ENCODE peak calls at places on chromosomes 6 and 20, in four cellular contexts. One of them, this sample, is unnamed.

GRCh38 chr6:90350689-90351554 is 54.3 kb upstream of the BACH2 start:
- DNase-seq in A549: no peak
- DNase-seq in HepG2: no peak
- DNase-seq in endothelial cell of umbilical vein: no peak
- DNase-seq in this sample: peak

GRCh38 chr20:63294536-63294900 is 1.5 kb downstream of the COL20A1 start:
- DNase-seq in A549: no peak
- DNase-seq in HepG2: no peak
- DNase-seq in endothelial cell of umbilical vein: no peak
- DNase-seq in this sample: no peak

GRCh38 chr6:112620832-112621569 is 273.9 kb downstream of the RFPL4B start:
- DNase-seq in A549: no peak
- DNase-seq in HepG2: no peak
- DNase-seq in endothelial cell of umbilical vein: no peak
- DNase-seq in this sample: no peak

GRCh38 chr6:147221739-147222138 is 17.5 kb downstream of the STXBP5 start:
- DNase-seq in A549: no peak
- DNase-seq in HepG2: no peak
- DNase-seq in endothelial cell of umbilical vein: no peak
- DNase-seq in this sample: no peak

GRCh38 chr20:63322146-63322922 is 29.3 kb downstream of the COL20A1 start:
- DNase-seq in A549: no peak
- DNase-seq in HepG2: no peak
- DNase-seq in endothelial cell of umbilical vein: no peak
- DNase-seq in this sample: no peak

GRCh38 chr20:23161968-23162696 is 76.0 kb upstream of the CD93 start:
- DNase-seq in A549: peak
- DNase-seq in HepG2: peak
- DNase-seq in endothelial cell of umbilical vein: peak
- DNase-seq in this sample: peak

GRCh38 chr6:87922947-87923330 is 124.7 kb upstream of the SPACA1 start:
- DNase-seq in A549: no peak
- DNase-seq in HepG2: no peak
- DNase-seq in endothelial cell of umbilical vein: no peak
- DNase-seq in this sample: peak

GRCh38 chr6:131293472-131293911 is 158.2 kb downstream of the AKAP7 start:
- DNase-seq in A549: no peak
- DNase-seq in HepG2: peak
- DNase-seq in endothelial cell of umbilical vein: no peak
- DNase-seq in this sample: no peak

GRCh38 chr6:15504581-15505350 is 158.1 kb downstream of the DTNBP1 start:
- DNase-seq in A549: no peak
- DNase-seq in HepG2: peak
- DNase-seq in endothelial cell of umbilical vein: peak
- DNase-seq in this sample: no peak

GRCh38 chr6:109009761-109010612 is 84.7 kb downstream of the SESN1 start:
- DNase-seq in A549: no peak
- DNase-seq in HepG2: no peak
- DNase-seq in endothelial cell of umbilical vein: no peak
- DNase-seq in this sample: no peak

GRCh38 chr6:159745081-159745480 is 16.8 kb upstream of the ACAT2 start:
- DNase-seq in A549: no peak
- DNase-seq in HepG2: no peak
- DNase-seq in endothelial cell of umbilical vein: no peak
- DNase-seq in this sample: no peak

GRCh38 chr20:62735331-62735821 is 26.7 kb downstream of the NTSR1 start:
- DNase-seq in A549: no peak
- DNase-seq in HepG2: no peak
- DNase-seq in endothelial cell of umbilical vein: no peak
- DNase-seq in this sample: peak

GRCh38 chr6:51005779-51006178 is 187.1 kb downstream of the TFAP2B start:
- DNase-seq in A549: no peak
- DNase-seq in HepG2: no peak
- DNase-seq in endothelial cell of umbilical vein: no peak
- DNase-seq in this sample: no peak

GRCh38 chr6:71236926-71237425 is 51.6 kb upstream of the OGFRL1 start:
- DNase-seq in A549: no peak
- DNase-seq in HepG2: no peak
- DNase-seq in endothelial cell of umbilical vein: no peak
- DNase-seq in this sample: no peak

GRCh38 chr20:37123441-37123840 is 27.6 kb upstream of the RBL1 start:
- DNase-seq in A549: peak
- DNase-seq in HepG2: peak
- DNase-seq in endothelial cell of umbilical vein: no peak
- DNase-seq in this sample: peak

GRCh38 chr6:170063431-170063830 is 227.4 kb downstream of the DLL1 start:
- DNase-seq in A549: no peak
- DNase-seq in HepG2: no peak
- DNase-seq in endothelial cell of umbilical vein: no peak
- DNase-seq in this sample: no peak

GRCh38 chr20:25544760-25545159 is 40.6 kb downstream of the NINL start:
- DNase-seq in A549: no peak
- DNase-seq in HepG2: no peak
- DNase-seq in endothelial cell of umbilical vein: no peak
- DNase-seq in this sample: no peak

GRCh38 chr20:57012691-57013090 is 253.8 kb downstream of the BMP7 start:
- DNase-seq in A549: no peak
- DNase-seq in HepG2: no peak
- DNase-seq in endothelial cell of umbilical vein: no peak
- DNase-seq in this sample: no peak

GRCh38 chr6:136728033-136728939 is 64.0 kb downstream of the MAP3K5 start:
- DNase-seq in A549: no peak
- DNase-seq in HepG2: no peak
- DNase-seq in endothelial cell of umbilical vein: no peak
- DNase-seq in this sample: no peak

GRCh38 chr6:131231886-131232285 is 96.6 kb downstream of the AKAP7 start:
- DNase-seq in A549: no peak
- DNase-seq in HepG2: no peak
- DNase-seq in endothelial cell of umbilical vein: no peak
- DNase-seq in this sample: no peak

GRCh38 chr6:170082067-170082466 is 208.8 kb downstream of the DLL1 start:
- DNase-seq in A549: no peak
- DNase-seq in HepG2: no peak
- DNase-seq in endothelial cell of umbilical vein: no peak
- DNase-seq in this sample: no peak

GRCh38 chr20:53984354-53984753 is 86.0 kb downstream of the BCAS1 start:
- DNase-seq in A549: no peak
- DNase-seq in HepG2: no peak
- DNase-seq in endothelial cell of umbilical vein: no peak
- DNase-seq in this sample: no peak

GRCh38 chr20:10319855-10320254 is 101.2 kb downstream of the SNAP25 start:
- DNase-seq in A549: no peak
- DNase-seq in HepG2: no peak
- DNase-seq in endothelial cell of umbilical vein: no peak
- DNase-seq in this sample: no peak

GRCh38 chr6:44663860-44664584 is 276.5 kb downstream of the CDC5L start:
- DNase-seq in A549: no peak
- DNase-seq in HepG2: no peak
- DNase-seq in endothelial cell of umbilical vein: no peak
- DNase-seq in this sample: no peak

GRCh38 chr6:35318200-35318844 is 20.7 kb downstream of the DEF6 start:
- DNase-seq in A549: peak
- DNase-seq in HepG2: peak
- DNase-seq in endothelial cell of umbilical vein: peak
- DNase-seq in this sample: no peak

GRCh38 chr6:82442320-82442719 is 78.7 kb downstream of the TPBG start:
- DNase-seq in A549: no peak
- DNase-seq in HepG2: no peak
- DNase-seq in endothelial cell of umbilical vein: no peak
- DNase-seq in this sample: no peak

GRCh38 chr6:30711758-30712380 is 5.2 kb downstream of the MDC1 start:
- DNase-seq in A549: no peak
- DNase-seq in HepG2: no peak
- DNase-seq in endothelial cell of umbilical vein: no peak
- DNase-seq in this sample: no peak

GRCh38 chr6:125954735-125955410 is 1.7 kb upstream of the HINT3 start:
- DNase-seq in A549: no peak
- DNase-seq in HepG2: no peak
- DNase-seq in endothelial cell of umbilical vein: no peak
- DNase-seq in this sample: no peak

GRCh38 chr6:56339524-56339923 is 92.1 kb upstream of the COL21A1 start:
- DNase-seq in A549: no peak
- DNase-seq in HepG2: no peak
- DNase-seq in endothelial cell of umbilical vein: no peak
- DNase-seq in this sample: no peak

GRCh38 chr6:84371681-84372080 is 144.2 kb upstream of the CEP162 start:
- DNase-seq in A549: no peak
- DNase-seq in HepG2: no peak
- DNase-seq in endothelial cell of umbilical vein: no peak
- DNase-seq in this sample: no peak

GRCh38 chr20:51528263-51529026 is 14.1 kb downstream of the NFATC2 start:
- DNase-seq in A549: no peak
- DNase-seq in HepG2: no peak
- DNase-seq in endothelial cell of umbilical vein: peak
- DNase-seq in this sample: no peak

GRCh38 chr6:10824297-10824696 is 14.0 kb downstream of the MAK start:
- DNase-seq in A549: no peak
- DNase-seq in HepG2: no peak
- DNase-seq in endothelial cell of umbilical vein: no peak
- DNase-seq in this sample: no peak

GRCh38 chr6:134363323-134364039 is 45.6 kb upstream of the SGK1 start:
- DNase-seq in A549: peak
- DNase-seq in HepG2: no peak
- DNase-seq in endothelial cell of umbilical vein: peak
- DNase-seq in this sample: no peak

GRCh38 chr6:52994789-52995078 is 350 bp downstream of the GSTA4 start:
- DNase-seq in A549: no peak
- DNase-seq in HepG2: no peak
- DNase-seq in endothelial cell of umbilical vein: no peak
- DNase-seq in this sample: no peak

GRCh38 chr6:52993461-52993860 is 1.6 kb downstream of the GSTA4 start:
- DNase-seq in A549: no peak
- DNase-seq in HepG2: no peak
- DNase-seq in endothelial cell of umbilical vein: peak
- DNase-seq in this sample: no peak

GRCh38 chr6:52994031-52994788 is 874 bp downstream of the GSTA4 start:
- DNase-seq in A549: peak
- DNase-seq in HepG2: peak
- DNase-seq in endothelial cell of umbilical vein: peak
- DNase-seq in this sample: no peak

GRCh38 chr6:52992980-52993379 is 2.1 kb downstream of the GSTA4 start:
- DNase-seq in A549: no peak
- DNase-seq in HepG2: no peak
- DNase-seq in endothelial cell of umbilical vein: no peak
- DNase-seq in this sample: peak

DNA sequence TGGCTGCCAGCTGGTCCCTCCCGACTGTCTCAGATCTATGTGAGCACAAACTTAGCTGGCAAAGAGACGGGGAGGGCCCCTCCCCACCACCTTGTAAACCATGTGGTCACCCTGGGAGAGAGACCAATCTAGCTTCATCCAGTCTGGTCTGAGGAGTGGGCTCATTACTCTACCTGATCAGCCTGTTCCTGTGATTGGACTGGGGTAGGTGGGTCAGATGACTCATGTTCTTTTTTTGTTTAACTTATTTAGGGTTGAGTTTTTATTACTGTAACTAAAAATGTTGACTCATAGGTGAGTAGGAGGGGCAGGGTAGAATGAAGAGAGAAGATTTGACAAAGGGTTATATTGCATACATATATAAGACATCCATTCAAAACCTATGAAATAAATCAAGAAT is 4.7 kb downstream of the GSTA4 start:
- DNase-seq in A549: no peak
- DNase-seq in HepG2: no peak
- DNase-seq in endothelial cell of umbilical vein: no peak
- DNase-seq in this sample: no peak
- TF ChIP-seq MAX in A549: no peak
- TF ChIP-seq MAX in HepG2: no peak
- TF ChIP-seq MAX in endothelial cell of umbilical vein: no peak
- TF ChIP-seq MAX in this sample: no peak

GRCh38 chr20:18404172-18404571 is 62.7 kb downstream of the DZANK1 start:
- DNase-seq in A549: no peak
- DNase-seq in HepG2: no peak
- DNase-seq in endothelial cell of umbilical vein: no peak
- DNase-seq in this sample: no peak

GRCh38 chr20:18400460-18400859 is 66.4 kb downstream of the DZANK1 start:
- DNase-seq in A549: no peak
- DNase-seq in HepG2: no peak
- DNase-seq in endothelial cell of umbilical vein: no peak
- DNase-seq in this sample: no peak

GRCh38 chr20:18403269-18403668 is 63.6 kb downstream of the DZANK1 start:
- DNase-seq in A549: no peak
- DNase-seq in HepG2: no peak
- DNase-seq in endothelial cell of umbilical vein: no peak
- DNase-seq in this sample: no peak

GRCh38 chr20:18397090-18397489 is 69.7 kb downstream of the DZANK1 start:
- DNase-seq in A549: no peak
- DNase-seq in HepG2: no peak
- DNase-seq in endothelial cell of umbilical vein: no peak
- DNase-seq in this sample: no peak

DNA sequence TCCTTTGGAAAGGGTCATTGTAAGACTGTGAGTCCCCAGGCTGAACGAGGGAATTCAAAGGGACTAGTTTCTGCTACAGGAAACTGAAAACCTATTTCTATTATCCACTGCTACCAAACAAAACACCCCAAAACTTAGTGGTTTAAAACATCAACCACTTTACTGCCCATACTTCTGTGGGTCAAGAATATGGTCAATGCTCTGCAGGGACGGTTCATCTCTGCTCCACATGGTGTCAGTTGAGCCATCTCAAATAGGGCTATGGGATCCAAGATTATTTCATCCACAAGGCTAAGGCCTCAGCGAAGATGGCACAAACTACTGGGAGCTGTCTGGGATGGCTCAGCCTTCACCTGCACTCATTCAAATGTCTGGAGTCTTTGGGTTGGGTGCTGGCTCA is 65.5 kb downstream of the DZANK1 start:
- DNase-seq in A549: no peak
- DNase-seq in HepG2: no peak
- DNase-seq in endothelial cell of umbilical vein: no peak
- DNase-seq in this sample: no peak
- H3K4me3 ChIP-seq in A549: no peak
- H3K4me3 ChIP-seq in HepG2: no peak
- H3K4me3 ChIP-seq in endothelial cell of umbilical vein: no peak
- H3K4me3 ChIP-seq in this sample: no peak

GRCh38 chr6:165325609-165326008 is 16.2 kb upstream of the C6orf118 start:
- DNase-seq in A549: no peak
- DNase-seq in HepG2: no peak
- DNase-seq in endothelial cell of umbilical vein: no peak
- DNase-seq in this sample: no peak
- TF ChIP-seq MYC in A549: no peak
- TF ChIP-seq MYC in HepG2: no peak
- TF ChIP-seq MYC in endothelial cell of umbilical vein: no peak
- TF ChIP-seq MYC in this sample: no peak

GRCh38 chr6:106072501-106073140 is 13.5 kb upstream of the PRDM1 start:
- DNase-seq in A549: no peak
- DNase-seq in HepG2: no peak
- DNase-seq in endothelial cell of umbilical vein: no peak
- DNase-seq in this sample: no peak

GRCh38 chr6:106070626-106071025 is 15.5 kb upstream of the PRDM1 start:
- DNase-seq in A549: no peak
- DNase-seq in HepG2: no peak
- DNase-seq in endothelial cell of umbilical vein: no peak
- DNase-seq in this sample: no peak

GRCh38 chr6:106064766-106065165 is 21.4 kb upstream of the PRDM1 start:
- DNase-seq in A549: no peak
- DNase-seq in HepG2: no peak
- DNase-seq in endothelial cell of umbilical vein: no peak
- DNase-seq in this sample: no peak

GRCh38 chr6:106066984-106067383 is 19.2 kb upstream of the PRDM1 start:
- DNase-seq in A549: no peak
- DNase-seq in HepG2: no peak
- DNase-seq in endothelial cell of umbilical vein: no peak
- DNase-seq in this sample: no peak

GRCh38 chr6:106069478-106069877 is 16.7 kb upstream of the PRDM1 start:
- DNase-seq in A549: peak
- DNase-seq in HepG2: peak
- DNase-seq in endothelial cell of umbilical vein: peak
- DNase-seq in this sample: no peak
- TF ChIP-seq MAX in A549: peak
- TF ChIP-seq MAX in HepG2: peak
- TF ChIP-seq MAX in endothelial cell of umbilical vein: peak
- TF ChIP-seq MAX in this sample: no peak

This sample was measured in NB4.